ENCODE peak calls at places on chromosomes 11 and 22, in eight cellular contexts. U, O, Q, P, S, M, W and H are unnamed samples.

GRCh38 chr11:120057595-120058581 is 80.0 kb downstream of the TRIM29 start:
- DNase-seq in U (no peak), S (no peak), M (peak), W (peak), P (no peak), Q (no peak), O (no peak), H (peak)

GRCh38 chr11:15327786-15328231 is 213.1 kb downstream of the INSC start:
- DNase-seq in W (peak), S (no peak), P (peak), Q (peak), U (peak), M (peak), O (no peak), H (no peak)

GRCh38 chr22:43482310-43482625 is 70.5 kb downstream of the MPPED1 start:
- DNase-seq in M (no peak), P (no peak), W (no peak), Q (peak), U (no peak), S (no peak), O (no peak), H (no peak)

GRCh38 chr22:38777087-38777671 is 16.8 kb downstream of the DNAL4 start:
- DNase-seq in W (no peak), S (no peak), Q (peak), M (no peak), P (no peak), O (no peak), U (no peak), H (no peak)

GRCh38 chr11:107494036-107494435 is 36.4 kb upstream of the CWF19L2 start:
- DNase-seq in O (no peak), S (no peak), W (no peak), Q (no peak), U (no peak), P (peak), M (no peak), H (no peak)

GRCh38 chr11:122141757-122142156 is 25.7 kb upstream of the BLID start:
- DNase-seq in S (no peak), P (no peak), M (no peak), Q (no peak), O (no peak), U (no peak), W (no peak), H (no peak)

GRCh38 chr11:3123761-3124733 is 41.1 kb downstream of the OSBPL5 start:
- DNase-seq in O (no peak), Q (peak), P (no peak), W (peak), U (peak), M (peak), S (peak), H (peak)

GRCh38 chr11:129436573-129436972 is 60.9 kb downstream of the BARX2 start:
- DNase-seq in M (peak), P (no peak), S (no peak), U (no peak), W (no peak), O (no peak), Q (no peak), H (no peak)

GRCh38 chr11:65489706-65490310 is 9.0 kb upstream of the MALAT1 start:
- DNase-seq in Q (peak), P (no peak), S (peak), O (no peak), U (no peak), W (no peak), M (no peak), H (no peak)

GRCh38 chr22:30205281-30206115 is 41.1 kb downstream of the LIF start:
- DNase-seq in O (no peak), W (no peak), M (peak), Q (no peak), S (peak), P (no peak), U (no peak), H (peak)

GRCh38 chr11:21975242-21975641 is 217.6 kb upstream of the ANO5 start:
- DNase-seq in P (no peak), M (no peak), W (no peak), U (no peak), Q (no peak), S (no peak), O (no peak), H (no peak)

GRCh38 chr22:23071163-23072034 is 1.1 kb downstream of the GNAZ start:
- DNase-seq in W (no peak), S (no peak), M (no peak), P (no peak), Q (peak), U (peak), O (no peak), H (no peak)

GRCh38 chr22:24157783-24158170 is 23.5 kb upstream of the SUSD2 start:
- DNase-seq in S (no peak), U (no peak), O (no peak), Q (peak), M (no peak), P (no peak), W (no peak), H (peak)

GRCh38 chr11:74366576-74366975 is 31.7 kb downstream of the PGM2L1 start:
- DNase-seq in O (no peak), M (no peak), U (no peak), S (peak), Q (no peak), W (no peak), P (no peak), H (peak)

GRCh38 chr11:117933930-117934329 is 4.7 kb upstream of the TMPRSS13 start:
- DNase-seq in U (peak), W (no peak), S (no peak), P (no peak), M (no peak), Q (no peak), O (no peak), H (no peak)

GRCh38 chr11:1934326-1935155 is 12.6 kb upstream of the MRPL23 start:
- DNase-seq in W (peak), U (peak), P (no peak), M (no peak), Q (peak), O (no peak), S (no peak), H (no peak)

GRCh38 chr22:28023036-28023435 is 104.0 kb upstream of the PITPNB start:
- DNase-seq in P (no peak), S (no peak), M (no peak), W (peak), U (no peak), O (no peak), Q (peak), H (no peak)

GRCh38 chr11:78742430-78742829 is 167.8 kb upstream of the NARS2 start:
- DNase-seq in M (peak), W (peak), P (peak), Q (no peak), U (peak), S (no peak), O (no peak), H (peak)

GRCh38 chr22:48224332-48224731 is 1461.9 kb downstream of the TBC1D22A start:
- DNase-seq in Q (no peak), S (no peak), P (no peak), O (no peak), M (no peak), U (no peak), W (no peak), H (no peak)

GRCh38 chr11:122115520-122116343 is at the start of gene BLID:
- DNase-seq in M (peak), O (no peak), U (peak), W (no peak), Q (peak), P (no peak), S (no peak), H (no peak)

GRCh38 chr11:85028329-85029101 is 598.6 kb downstream of the DLG2 start:
- DNase-seq in M (no peak), P (no peak), Q (peak), O (no peak), W (no peak), U (no peak), S (no peak), H (no peak)

GRCh38 chr22:27919222-27919942 is at the start of gene PITPNB:
- DNase-seq in M (peak), S (peak), O (peak), U (peak), Q (peak), W (peak), P (peak), H (peak)

GRCh38 chr11:120028181-120028935 is 109.6 kb downstream of the TRIM29 start:
- DNase-seq in P (no peak), M (no peak), Q (peak), W (peak), O (no peak), S (no peak), U (no peak), H (no peak)

GRCh38 chr11:7613394-7613720 is 59.9 kb downstream of the CYB5R2 start:
- DNase-seq in Q (no peak), S (no peak), O (no peak), U (no peak), M (peak), W (no peak), P (no peak), H (no peak)

GRCh38 chr11:40288212-40288803 is 1171.1 kb downstream of the LRRC4C start:
- DNase-seq in S (no peak), Q (no peak), O (no peak), W (no peak), P (no peak), U (no peak), M (no peak), H (no peak)

GRCh38 chr11:67062526-67063373 is 6.1 kb downstream of the RHOD start:
- DNase-seq in S (no peak), U (no peak), W (no peak), M (peak), P (no peak), Q (no peak), O (no peak), H (no peak)